ENCODE peak calls at places on chromosomes 11 and 22, in seven cellular contexts. E is heart right ventricle; P is CD4-positive, alpha-beta T cell; S is Caco-2; V is breast epithelium; H is heart left ventricle; K is mammary epithelial cell. N is an unnamed sample. For H3K27me3, the result is how much of the 10 kb centered on the place peaks cover.

GRCh38 chr22:38724926-38725571 is 19.3 kb downstream of the GTPBP1 start:
- DNase-seq in E (no peak), P (peak), S (peak), V (no peak), H (no peak), K (peak), N (no peak)

GRCh38 chr11:24642648-24643047 is 145.8 kb downstream of the LUZP2 start:
- DNase-seq in E (no peak), P (no peak), S (no peak), V (no peak), H (no peak), K (no peak), N (no peak)

GRCh38 chr11:71331631-71332030 is 79.3 kb upstream of the SHANK2 start:
- DNase-seq in E (no peak), P (no peak), S (no peak), V (no peak), H (no peak), K (no peak), N (no peak)

GRCh38 chr11:107018902-107019493 is 722 bp upstream of the GUCY1A2 start:
- DNase-seq in E (peak), P (no peak), S (peak), V (no peak), H (peak), K (peak), N (peak)

GRCh38 chr11:117932426-117932825 is 3.2 kb upstream of the TMPRSS13 start:
- DNase-seq in E (no peak), P (no peak), S (no peak), V (no peak), H (no peak), K (no peak), N (peak)

GRCh38 chr11:134762248-134763029 is 350.4 kb upstream of the B3GAT1 start:
- DNase-seq in E (no peak), P (no peak), S (no peak), V (no peak), H (no peak), K (no peak), N (no peak)

GRCh38 chr11:102831128-102831708 is 12.2 kb downstream of the MMP3 start:
- DNase-seq in E (peak), P (no peak), S (no peak), V (peak), H (no peak), K (no peak), N (no peak)

GRCh38 chr11:2319791-2320481 is 18.1 kb downstream of the TSPAN32 start:
- DNase-seq in E (no peak), P (no peak), S (no peak), V (no peak), H (no peak), K (no peak), N (no peak)

GRCh38 chr11:113043704-113044103 is 82.5 kb downstream of the NCAM1 start:
- DNase-seq in E (no peak), P (no peak), S (no peak), V (no peak), H (no peak), K (no peak), N (no peak)

GRCh38 chr11:19933132-19933735 is 220.6 kb downstream of the NAV2 start:
- DNase-seq in E (no peak), P (no peak), S (no peak), V (no peak), H (no peak), K (no peak), N (no peak)

GRCh38 chr11:88535916-88536547 is 198.5 kb upstream of the CTSC start:
- DNase-seq in E (no peak), P (no peak), S (no peak), V (no peak), H (no peak), K (peak), N (no peak)

GRCh38 chr22:37529652-37530345 is 10.6 kb upstream of the CARD10 start:
- DNase-seq in E (no peak), P (no peak), S (no peak), V (no peak), H (no peak), K (no peak), N (no peak)

GRCh38 chr11:132685174-132685611 is 847.1 kb downstream of the OPCML start:
- DNase-seq in E (no peak), P (no peak), S (no peak), V (no peak), H (peak), K (peak), N (no peak)

DNA sequence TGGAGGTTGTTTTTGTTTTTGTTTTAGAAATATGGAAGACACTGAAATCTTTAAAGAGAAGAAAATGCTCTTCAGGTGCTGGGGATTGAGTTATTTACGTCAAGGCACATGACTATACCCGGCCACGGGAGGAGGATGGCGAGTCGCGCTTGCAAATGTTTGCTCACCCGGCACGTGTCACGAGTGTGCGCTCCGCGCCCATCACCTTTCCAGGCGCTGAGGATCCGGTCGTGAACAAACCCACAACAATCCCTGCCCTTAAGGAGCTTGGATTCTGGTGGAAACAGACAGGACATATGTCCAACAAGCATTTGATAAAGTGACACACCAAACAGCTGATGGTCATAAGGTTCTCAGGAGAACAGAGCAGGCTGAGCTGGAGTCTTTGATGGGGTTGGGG is 715.5 kb downstream of the BRD1 start:
- DNase-seq in E (no peak), P (no peak), S (no peak), V (no peak), H (no peak), K (no peak), N (no peak)
- H3K27me3 ChIP-seq in E (under half), P (under half), S (under half), V (under half), H (under half), K (under half), N (under half)

GRCh38 chr22:49453816-49454215 is 373.9 kb downstream of the BRD1 start:
- DNase-seq in E (no peak), P (no peak), S (no peak), V (no peak), H (no peak), K (no peak), N (no peak)
- H3K27me3 ChIP-seq in E (under half), P (under half), S (under half), V (half or more), H (under half), K (under half), N (under half)

DNA sequence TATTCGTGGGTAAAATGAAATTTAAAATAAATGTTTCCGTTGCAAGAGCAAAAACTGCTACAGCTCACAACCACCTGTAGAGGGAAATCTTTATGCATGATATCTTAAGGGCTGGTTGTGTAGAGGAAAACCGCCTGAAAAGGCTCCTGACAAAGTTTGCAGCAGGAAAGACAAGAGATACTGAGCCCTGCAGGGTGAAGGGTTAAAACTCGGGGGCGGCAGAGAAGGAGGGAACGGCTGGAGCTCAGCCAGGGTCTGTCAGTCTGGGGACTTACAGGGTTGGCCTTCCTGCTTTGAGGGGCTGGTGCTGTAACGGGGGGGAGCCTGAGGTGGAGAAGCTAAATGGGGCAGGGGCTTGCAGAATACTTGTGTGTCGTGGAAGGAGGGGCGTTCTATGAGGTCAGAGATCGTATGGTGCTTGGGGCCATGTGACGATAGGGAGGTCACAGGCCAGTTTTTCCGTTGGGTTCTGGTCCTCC is 122.9 kb upstream of the HSD17B12 start:
- DNase-seq in E (no peak), P (no peak), S (no peak), V (no peak), H (no peak), K (no peak), N (no peak)
- H3K27me3 ChIP-seq in E (half or more), P (half or more), S (under half), V (under half), H (under half), K (under half), N (under half)

GRCh38 chr22:46021577-46021976 is 44.6 kb upstream of the WNT7B start:
- DNase-seq in E (no peak), P (no peak), S (no peak), V (no peak), H (no peak), K (no peak), N (no peak)

GRCh38 chr22:46024136-46024840 is 47.3 kb upstream of the WNT7B start:
- DNase-seq in E (no peak), P (no peak), S (no peak), V (no peak), H (no peak), K (no peak), N (no peak)

GRCh38 chr22:46025225-46025972 is 48.4 kb upstream of the WNT7B start:
- DNase-seq in E (no peak), P (no peak), S (no peak), V (no peak), H (no peak), K (no peak), N (no peak)

GRCh38 chr22:46022881-46023512 is 46.0 kb upstream of the WNT7B start:
- DNase-seq in E (no peak), P (no peak), S (no peak), V (no peak), H (no peak), K (no peak), N (no peak)

DNA sequence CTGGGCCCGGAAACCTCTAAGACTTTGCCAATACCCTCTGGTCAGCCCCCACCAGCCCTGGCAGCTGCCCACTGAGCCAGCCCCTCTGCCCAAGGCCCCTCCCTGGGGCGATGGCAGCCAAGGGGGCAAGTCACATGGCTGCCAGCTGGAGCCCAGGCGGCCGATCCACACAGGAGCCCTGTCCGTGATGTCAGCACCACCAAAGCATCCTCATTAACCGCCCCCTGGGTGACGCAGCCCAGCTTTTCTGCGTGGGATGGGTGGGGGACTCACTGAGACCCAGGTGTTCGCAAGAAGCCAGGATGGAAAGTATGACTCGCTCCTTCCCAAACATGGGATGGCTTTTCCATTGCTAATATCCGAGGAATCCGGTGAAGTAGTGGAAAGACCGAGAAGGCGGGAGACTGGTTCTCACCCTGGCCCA is 46.6 kb upstream of the WNT7B start:
- DNase-seq in E (no peak), P (no peak), S (no peak), V (no peak), H (no peak), K (no peak), N (peak)
- H3K27me3 ChIP-seq in E (under half), P (under half), S (under half), V (under half), H (under half), K (under half), N (under half)

DNA sequence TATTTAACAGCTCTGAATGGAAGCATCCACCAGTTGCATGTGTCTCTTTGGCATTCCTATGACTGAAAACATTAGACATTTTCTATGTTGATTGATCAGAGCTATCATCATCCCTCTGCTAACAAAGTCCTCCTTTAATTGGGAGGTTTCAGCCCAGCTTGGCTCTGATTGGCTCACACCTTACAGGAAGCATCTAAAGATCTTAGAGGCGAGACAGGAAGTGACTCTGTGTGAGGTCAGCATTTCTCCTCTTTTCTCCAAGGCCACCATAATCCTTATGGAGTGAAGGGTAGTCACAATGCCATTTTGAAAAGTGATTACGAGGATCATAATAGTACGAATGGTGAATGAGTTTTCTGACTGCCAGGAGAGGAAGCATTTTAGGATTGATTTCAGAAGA is 260.8 kb downstream of the MIAT start:
- DNase-seq in E (no peak), P (no peak), S (no peak), V (no peak), H (no peak), K (no peak), N (no peak)
- H3K27me3 ChIP-seq in E (under half), P (under half), S (under half), V (under half), H (under half), K (under half), N (under half)

GRCh38 chr22:22159384-22159783 is 85.2 kb upstream of the VPREB1 start:
- DNase-seq in E (no peak), P (no peak), S (no peak), V (no peak), H (no peak), K (no peak), N (no peak)
- H3K27me3 ChIP-seq in E (under half), P (under half), S (under half), V (under half), H (under half), K (under half), N (under half)

GRCh38 chr11:61680622-61681191 is 516 bp downstream of the DAGLA start:
- DNase-seq in E (no peak), P (no peak), S (no peak), V (no peak), H (peak), K (no peak), N (no peak)

GRCh38 chr11:61683116-61683515 is 2.9 kb downstream of the DAGLA start:
- DNase-seq in E (no peak), P (no peak), S (no peak), V (no peak), H (no peak), K (no peak), N (no peak)

GRCh38 chr11:61683961-61684869 is 4.0 kb downstream of the DAGLA start:
- DNase-seq in E (no peak), P (peak), S (no peak), V (no peak), H (no peak), K (no peak), N (no peak)

GRCh38 chr11:61679893-61680621 is at the start of gene DAGLA:
- DNase-seq in E (peak), P (peak), S (peak), V (peak), H (peak), K (peak), N (peak)

GRCh38 chr11:61682093-61682732 is 2.0 kb downstream of the DAGLA start:
- DNase-seq in E (peak), P (no peak), S (peak), V (no peak), H (peak), K (no peak), N (peak)
- H3K27me3 ChIP-seq in E (under half), P (under half), S (under half), V (under half), H (under half), K (under half), N (under half)

DNA sequence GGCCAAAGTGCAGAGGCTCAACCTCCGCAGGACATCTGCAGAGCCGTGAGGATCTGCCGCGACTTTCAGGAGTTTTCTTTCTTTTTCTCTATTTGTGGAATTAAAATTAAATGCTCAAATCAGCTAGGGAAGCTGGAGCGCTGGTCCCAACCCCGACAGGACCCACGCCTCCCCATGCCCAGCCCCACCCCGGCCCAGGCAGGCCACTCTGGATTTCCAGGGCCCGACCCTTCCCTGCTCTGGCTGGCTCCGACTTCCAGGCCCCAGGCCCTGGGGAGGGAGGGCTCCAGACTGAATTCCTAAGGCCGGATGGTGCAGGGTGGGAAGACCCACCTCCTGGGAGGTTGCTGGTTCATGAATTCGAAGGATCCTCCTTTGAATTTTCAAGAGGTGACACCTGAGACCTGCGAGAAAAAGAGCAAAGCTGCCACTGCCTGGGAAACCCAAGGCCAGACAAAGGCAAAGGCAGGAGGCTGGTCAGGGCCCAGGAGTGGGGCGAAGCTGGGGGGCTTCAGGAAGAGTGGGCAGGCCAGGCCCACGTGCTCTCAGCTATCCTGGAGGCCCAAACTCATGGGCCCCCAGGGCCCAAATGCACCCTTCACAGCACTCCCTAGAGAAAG is 47.0 kb upstream of the LINC01488 start:
- DNase-seq in E (no peak), P (no peak), S (no peak), V (no peak), H (no peak), K (no peak), N (no peak)
- H3K27me3 ChIP-seq in E (under half), P (under half), S (under half), V (under half), H (under half), K (under half), N (under half)